ENCODE peak calls at places on chromosome 20, in seven cellular contexts. Q, S, I, X, L, W and Y are unnamed samples.

GRCh38 chr20:24962510-24962909 is 13.4 kb downstream of the CST7 start:
- DNase-seq in I (no peak), S (no peak), Q (no peak), X (no peak), W (no peak), L (no peak), Y (no peak)

GRCh38 chr20:44762466-44763140 is 16.9 kb downstream of the KCNK15 start:
- DNase-seq in Q (no peak), X (no peak), I (no peak), L (no peak), S (no peak), W (no peak), Y (no peak)

GRCh38 chr20:19690462-19690861 is 67.6 kb upstream of the RIN2 start:
- DNase-seq in Q (no peak), S (no peak), W (no peak), I (no peak), X (no peak), L (no peak), Y (no peak)

GRCh38 chr20:34581341-34582189 is 23.0 kb downstream of the MAP1LC3A start:
- DNase-seq in W (no peak), X (peak), L (no peak), Q (no peak), S (no peak), I (peak), Y (no peak)

GRCh38 chr20:57772349-57772964 is 62.6 kb upstream of the PMEPA1 start:
- DNase-seq in X (peak), Q (no peak), L (no peak), W (no peak), S (peak), I (peak), Y (peak)

GRCh38 chr20:58231678-58232077 is 3.2 kb upstream of the ANKRD60 start:
- DNase-seq in W (no peak), S (no peak), I (peak), X (no peak), Q (no peak), L (no peak), Y (no peak)

GRCh38 chr20:50508171-50508761 is 1.9 kb upstream of the PTPN1 start:
- DNase-seq in L (no peak), I (no peak), X (no peak), W (no peak), Q (no peak), S (no peak), Y (no peak)

GRCh38 chr20:24836900-24837299 is 112.2 kb upstream of the CST7 start:
- DNase-seq in I (no peak), L (no peak), Q (no peak), S (no peak), X (no peak), W (no peak), Y (no peak)

GRCh38 chr20:64156136-64156885 is 7.9 kb upstream of the MYT1 start:
- DNase-seq in Q (no peak), X (no peak), L (no peak), W (no peak), I (no peak), S (no peak), Y (no peak)

GRCh38 chr20:62045529-62046277 is 20.0 kb downstream of the TAF4 start:
- DNase-seq in Q (no peak), I (no peak), X (no peak), L (no peak), S (peak), W (no peak), Y (no peak)

GRCh38 chr20:55561259-55561658 is 444.1 kb downstream of the CBLN4 start:
- DNase-seq in X (peak), S (no peak), I (no peak), L (no peak), W (no peak), Q (no peak), Y (peak)

GRCh38 chr20:61577065-61577464 is 325.0 kb downstream of the CDH4 start:
- DNase-seq in X (no peak), L (no peak), W (no peak), S (no peak), I (no peak), Q (no peak), Y (no peak)

GRCh38 chr20:26276811-26277210 is 580.2 kb upstream of the ZNF337 start:
- DNase-seq in Q (no peak), X (no peak), I (peak), S (no peak), W (no peak), L (no peak), Y (peak)

GRCh38 chr20:6651016-6651415 is 116.5 kb upstream of the BMP2 start:
- DNase-seq in X (peak), Q (peak), L (peak), I (no peak), W (no peak), S (no peak), Y (peak)

GRCh38 chr20:59184880-59185447 is 21.3 kb downstream of the ZNF831 start:
- DNase-seq in L (no peak), W (no peak), Q (no peak), S (no peak), I (no peak), X (peak), Y (no peak)

GRCh38 chr20:41133709-41134361 is 3.5 kb upstream of the PLCG1 start:
- DNase-seq in I (no peak), S (no peak), L (no peak), X (no peak), W (no peak), Q (no peak), Y (peak)

GRCh38 chr20:13340088-13340487 is 119.0 kb downstream of the ISM1 start:
- DNase-seq in S (no peak), Q (no peak), L (no peak), W (no peak), X (no peak), I (peak), Y (peak)

GRCh38 chr20:54219751-54220426 is 12.0 kb downstream of the PFDN4 start:
- DNase-seq in W (peak), X (peak), L (no peak), Q (no peak), I (peak), S (peak), Y (peak)

GRCh38 chr20:42435230-42435629 is 754.5 kb downstream of the PTPRT start:
- DNase-seq in X (no peak), W (no peak), Q (no peak), S (no peak), I (no peak), L (no peak), Y (no peak)

GRCh38 chr20:36744764-36745191 is 1.1 kb downstream of the NDRG3 start:
- DNase-seq in W (no peak), S (no peak), L (peak), I (peak), Q (no peak), X (peak), Y (peak)

GRCh38 chr20:46296526-46297250 is 11.6 kb downstream of the CDH22 start:
- DNase-seq in X (no peak), W (no peak), I (no peak), Q (no peak), L (no peak), S (no peak), Y (no peak)